ENCODE peak calls at places on chromosome 16, in ten cellular contexts. One of them, this sample, is unnamed.

GRCh38 chr16:11748404-11749254 is 6.0 kb upstream of the TXNDC11 start:
- DNase-seq in cardiac muscle cell: no peak
- DNase-seq in spleen: no peak
- DNase-seq in HFF-Myc: no peak
- DNase-seq in GM23338: peak; percentile 22
- DNase-seq in Peyer's patch: peak; percentile 63
- DNase-seq in fibroblast of lung: no peak
- DNase-seq in dorsolateral prefrontal cortex: no peak
- DNase-seq in IMR-90: no peak
- DNase-seq in colonic mucosa: peak; percentile 76
- DNase-seq in this sample: no peak

GRCh38 chr16:3950343-3951193 is 70.1 kb upstream of the CREBBP start:
- DNase-seq in IMR-90: peak; percentile 99
- DNase-seq in HFF-Myc: peak; percentile 76
- DNase-seq in GM23338: no peak
- DNase-seq in fibroblast of lung: peak; percentile 96
- DNase-seq in cardiac muscle cell: no peak
- DNase-seq in Peyer's patch: peak; percentile 81
- DNase-seq in colonic mucosa: peak; percentile 44
- DNase-seq in dorsolateral prefrontal cortex: no peak
- DNase-seq in spleen: no peak
- DNase-seq in this sample: peak; percentile 94

GRCh38 chr16:1958715-1959268 is 546 bp upstream of the NDUFB10 start:
- DNase-seq in colonic mucosa: no peak
- DNase-seq in cardiac muscle cell: no peak
- DNase-seq in IMR-90: no peak
- DNase-seq in GM23338: no peak
- DNase-seq in dorsolateral prefrontal cortex: no peak
- DNase-seq in HFF-Myc: no peak
- DNase-seq in spleen: peak; percentile 82
- DNase-seq in fibroblast of lung: no peak
- DNase-seq in Peyer's patch: no peak
- DNase-seq in this sample: no peak

GRCh38 chr16:84879569-84880487 is 60.0 kb downstream of the CRISPLD2 start:
- DNase-seq in spleen: no peak
- DNase-seq in dorsolateral prefrontal cortex: no peak
- DNase-seq in colonic mucosa: no peak
- DNase-seq in GM23338: no peak
- DNase-seq in fibroblast of lung: peak; percentile 37
- DNase-seq in cardiac muscle cell: no peak
- DNase-seq in Peyer's patch: no peak
- DNase-seq in HFF-Myc: no peak
- DNase-seq in IMR-90: no peak
- DNase-seq in this sample: no peak

GRCh38 chr16:19379838-19380237 is 37.8 kb upstream of the TMC5 start:
- DNase-seq in cardiac muscle cell: no peak
- DNase-seq in fibroblast of lung: no peak
- DNase-seq in dorsolateral prefrontal cortex: no peak
- DNase-seq in IMR-90: no peak
- DNase-seq in spleen: no peak
- DNase-seq in HFF-Myc: no peak
- DNase-seq in Peyer's patch: no peak
- DNase-seq in GM23338: no peak
- DNase-seq in colonic mucosa: no peak
- DNase-seq in this sample: no peak

GRCh38 chr16:51596247-51596646 is 445.2 kb upstream of the SALL1 start:
- DNase-seq in fibroblast of lung: no peak
- DNase-seq in IMR-90: no peak
- DNase-seq in HFF-Myc: no peak
- DNase-seq in Peyer's patch: no peak
- DNase-seq in colonic mucosa: no peak
- DNase-seq in cardiac muscle cell: no peak
- DNase-seq in spleen: no peak
- DNase-seq in GM23338: no peak
- DNase-seq in dorsolateral prefrontal cortex: no peak
- DNase-seq in this sample: no peak

GRCh38 chr16:66636199-66636598 is 31.7 kb downstream of the CMTM3 start:
- DNase-seq in spleen: no peak
- DNase-seq in Peyer's patch: no peak
- DNase-seq in fibroblast of lung: no peak
- DNase-seq in dorsolateral prefrontal cortex: no peak
- DNase-seq in cardiac muscle cell: no peak
- DNase-seq in HFF-Myc: no peak
- DNase-seq in colonic mucosa: no peak
- DNase-seq in IMR-90: no peak
- DNase-seq in GM23338: no peak
- DNase-seq in this sample: no peak

GRCh38 chr16:2771496-2772402 is 5.3 kb downstream of the ELOB start:
- DNase-seq in cardiac muscle cell: no peak
- DNase-seq in spleen: peak; percentile 68
- DNase-seq in HFF-Myc: no peak
- DNase-seq in colonic mucosa: no peak
- DNase-seq in GM23338: no peak
- DNase-seq in dorsolateral prefrontal cortex: no peak
- DNase-seq in Peyer's patch: no peak
- DNase-seq in IMR-90: no peak
- DNase-seq in fibroblast of lung: no peak
- DNase-seq in this sample: no peak

GRCh38 chr16:74556375-74556922 is 50.5 kb downstream of the GLG1 start:
- DNase-seq in IMR-90: no peak
- DNase-seq in spleen: no peak
- DNase-seq in colonic mucosa: no peak
- DNase-seq in fibroblast of lung: peak; percentile 67
- DNase-seq in Peyer's patch: no peak
- DNase-seq in dorsolateral prefrontal cortex: no peak
- DNase-seq in GM23338: no peak
- DNase-seq in HFF-Myc: no peak
- DNase-seq in cardiac muscle cell: no peak
- DNase-seq in this sample: peak; percentile 36

GRCh38 chr16:31537362-31537921 is 9.7 kb downstream of the AHSP start:
- DNase-seq in IMR-90: no peak
- DNase-seq in HFF-Myc: no peak
- DNase-seq in fibroblast of lung: no peak
- DNase-seq in dorsolateral prefrontal cortex: no peak
- DNase-seq in spleen: no peak
- DNase-seq in Peyer's patch: no peak
- DNase-seq in GM23338: peak; percentile 73
- DNase-seq in colonic mucosa: no peak
- DNase-seq in cardiac muscle cell: peak; percentile 12
- DNase-seq in this sample: no peak

GRCh38 chr16:89922477-89922883 is 662 bp upstream of the TUBB3 start:
- DNase-seq in GM23338: peak; percentile 71
- DNase-seq in HFF-Myc: peak; percentile 83
- DNase-seq in colonic mucosa: peak; percentile 66
- DNase-seq in Peyer's patch: no peak
- DNase-seq in cardiac muscle cell: peak; percentile 30
- DNase-seq in fibroblast of lung: peak; percentile 92
- DNase-seq in dorsolateral prefrontal cortex: peak; percentile 44
- DNase-seq in IMR-90: peak; percentile 91
- DNase-seq in spleen: no peak
- DNase-seq in this sample: peak; percentile 97

GRCh38 chr16:27847030-27847550 is 216.4 kb downstream of the GSG1L start:
- DNase-seq in GM23338: no peak
- DNase-seq in HFF-Myc: no peak
- DNase-seq in cardiac muscle cell: no peak
- DNase-seq in colonic mucosa: no peak
- DNase-seq in Peyer's patch: peak; percentile 21
- DNase-seq in spleen: peak; percentile 14
- DNase-seq in fibroblast of lung: peak; percentile 77
- DNase-seq in IMR-90: no peak
- DNase-seq in dorsolateral prefrontal cortex: no peak
- DNase-seq in this sample: peak; percentile 30

GRCh38 chr16:56983211-56983751 is 6.1 kb upstream of the NLRC5 start:
- DNase-seq in Peyer's patch: peak; percentile 76
- DNase-seq in fibroblast of lung: no peak
- DNase-seq in spleen: peak; percentile 69
- DNase-seq in cardiac muscle cell: no peak
- DNase-seq in HFF-Myc: no peak
- DNase-seq in dorsolateral prefrontal cortex: no peak
- DNase-seq in IMR-90: no peak
- DNase-seq in colonic mucosa: peak; percentile 82
- DNase-seq in GM23338: no peak
- DNase-seq in this sample: no peak

GRCh38 chr16:70604407-70605283 is 41.7 kb upstream of the IL34 start:
- DNase-seq in dorsolateral prefrontal cortex: no peak
- DNase-seq in IMR-90: no peak
- DNase-seq in HFF-Myc: no peak
- DNase-seq in colonic mucosa: no peak
- DNase-seq in Peyer's patch: no peak
- DNase-seq in spleen: peak; percentile 59
- DNase-seq in GM23338: peak; percentile 36
- DNase-seq in cardiac muscle cell: no peak
- DNase-seq in fibroblast of lung: no peak
- DNase-seq in this sample: no peak
- TF ChIP-seq CTCF in dorsolateral prefrontal cortex: no peak
- TF ChIP-seq CTCF in IMR-90: no peak
- TF ChIP-seq CTCF in HFF-Myc: no peak
- TF ChIP-seq CTCF in colonic mucosa: no peak
- TF ChIP-seq CTCF in Peyer's patch: no peak
- TF ChIP-seq CTCF in spleen: no peak
- TF ChIP-seq CTCF in GM23338: no peak
- TF ChIP-seq CTCF in cardiac muscle cell: no peak
- TF ChIP-seq CTCF in fibroblast of lung: no peak
- TF ChIP-seq CTCF in this sample: no peak

GRCh38 chr16:68306633-68307032 is 4.1 kb downstream of the SLC7A6OS start:
- DNase-seq in cardiac muscle cell: no peak
- DNase-seq in spleen: no peak
- DNase-seq in HFF-Myc: no peak
- DNase-seq in IMR-90: no peak
- DNase-seq in colonic mucosa: no peak
- DNase-seq in GM23338: no peak
- DNase-seq in fibroblast of lung: no peak
- DNase-seq in Peyer's patch: no peak
- DNase-seq in dorsolateral prefrontal cortex: no peak
- DNase-seq in this sample: no peak
- H3K4me3 ChIP-seq in cardiac muscle cell: no peak overlapping the region
- H3K4me3 ChIP-seq in spleen: no peak overlapping the region
- H3K4me3 ChIP-seq in HFF-Myc: no peak overlapping the region
- H3K4me3 ChIP-seq in IMR-90: no peak overlapping the region
- H3K4me3 ChIP-seq in colonic mucosa: no peak overlapping the region
- H3K4me3 ChIP-seq in GM23338: no peak overlapping the region
- H3K4me3 ChIP-seq in fibroblast of lung: no peak overlapping the region
- H3K4me3 ChIP-seq in Peyer's patch: no peak overlapping the region
- H3K4me3 ChIP-seq in dorsolateral prefrontal cortex: no peak overlapping the region
- H3K4me3 ChIP-seq in this sample: no peak overlapping the region

GRCh38 chr16:55871411-55872038 is 3.6 kb downstream of the CES5A start:
- DNase-seq in colonic mucosa: no peak
- DNase-seq in dorsolateral prefrontal cortex: no peak
- DNase-seq in Peyer's patch: no peak
- DNase-seq in spleen: no peak
- DNase-seq in IMR-90: no peak
- DNase-seq in cardiac muscle cell: no peak
- DNase-seq in HFF-Myc: no peak
- DNase-seq in fibroblast of lung: no peak
- DNase-seq in GM23338: no peak
- DNase-seq in this sample: no peak

GRCh38 chr16:55875273-55875672 is at the start of gene CES5A:
- DNase-seq in Peyer's patch: no peak
- DNase-seq in cardiac muscle cell: no peak
- DNase-seq in GM23338: no peak
- DNase-seq in HFF-Myc: no peak
- DNase-seq in IMR-90: no peak
- DNase-seq in dorsolateral prefrontal cortex: no peak
- DNase-seq in fibroblast of lung: no peak
- DNase-seq in spleen: no peak
- DNase-seq in colonic mucosa: no peak
- DNase-seq in this sample: no peak

GRCh38 chr16:55873122-55873521 is 2.1 kb downstream of the CES5A start:
- DNase-seq in fibroblast of lung: no peak
- DNase-seq in dorsolateral prefrontal cortex: no peak
- DNase-seq in Peyer's patch: no peak
- DNase-seq in colonic mucosa: no peak
- DNase-seq in HFF-Myc: no peak
- DNase-seq in spleen: no peak
- DNase-seq in cardiac muscle cell: no peak
- DNase-seq in IMR-90: no peak
- DNase-seq in GM23338: no peak
- DNase-seq in this sample: no peak

GRCh38 chr16:55872130-55872529 is 3.0 kb downstream of the CES5A start:
- DNase-seq in spleen: no peak
- DNase-seq in dorsolateral prefrontal cortex: no peak
- DNase-seq in cardiac muscle cell: no peak
- DNase-seq in Peyer's patch: no peak
- DNase-seq in HFF-Myc: no peak
- DNase-seq in IMR-90: no peak
- DNase-seq in colonic mucosa: no peak
- DNase-seq in fibroblast of lung: no peak
- DNase-seq in GM23338: no peak
- DNase-seq in this sample: no peak

GRCh38 chr16:55876854-55877253 is 1.7 kb upstream of the CES5A start:
- DNase-seq in HFF-Myc: no peak
- DNase-seq in Peyer's patch: no peak
- DNase-seq in spleen: no peak
- DNase-seq in fibroblast of lung: peak; percentile 43
- DNase-seq in GM23338: no peak
- DNase-seq in colonic mucosa: no peak
- DNase-seq in dorsolateral prefrontal cortex: no peak
- DNase-seq in IMR-90: peak; percentile 1
- DNase-seq in cardiac muscle cell: no peak
- DNase-seq in this sample: no peak
- TF ChIP-seq CTCF in HFF-Myc: no peak
- TF ChIP-seq CTCF in Peyer's patch: no peak
- TF ChIP-seq CTCF in spleen: no peak
- TF ChIP-seq CTCF in fibroblast of lung: no peak
- TF ChIP-seq CTCF in GM23338: no peak
- TF ChIP-seq CTCF in colonic mucosa: no peak
- TF ChIP-seq CTCF in dorsolateral prefrontal cortex: no peak
- TF ChIP-seq CTCF in IMR-90: no peak
- TF ChIP-seq CTCF in cardiac muscle cell: no peak
- TF ChIP-seq CTCF in this sample: no peak

GRCh38 chr16:88882358-88883030 is 16.0 kb upstream of the PABPN1L start:
- DNase-seq in dorsolateral prefrontal cortex: no peak
- DNase-seq in colonic mucosa: peak; percentile 48
- DNase-seq in Peyer's patch: peak; percentile 74
- DNase-seq in GM23338: no peak
- DNase-seq in spleen: no peak
- DNase-seq in fibroblast of lung: no peak
- DNase-seq in IMR-90: no peak
- DNase-seq in HFF-Myc: no peak
- DNase-seq in cardiac muscle cell: no peak
- DNase-seq in this sample: no peak

GRCh38 chr16:88883117-88883895 is 16.8 kb upstream of the PABPN1L start:
- DNase-seq in Peyer's patch: no peak
- DNase-seq in colonic mucosa: no peak
- DNase-seq in IMR-90: no peak
- DNase-seq in HFF-Myc: no peak
- DNase-seq in dorsolateral prefrontal cortex: no peak
- DNase-seq in spleen: no peak
- DNase-seq in fibroblast of lung: no peak
- DNase-seq in GM23338: no peak
- DNase-seq in cardiac muscle cell: no peak
- DNase-seq in this sample: no peak

GRCh38 chr16:88885693-88886253 is 19.3 kb upstream of the PABPN1L start:
- DNase-seq in HFF-Myc: no peak
- DNase-seq in dorsolateral prefrontal cortex: no peak
- DNase-seq in Peyer's patch: no peak
- DNase-seq in GM23338: no peak
- DNase-seq in cardiac muscle cell: no peak
- DNase-seq in spleen: no peak
- DNase-seq in colonic mucosa: no peak
- DNase-seq in IMR-90: no peak
- DNase-seq in fibroblast of lung: no peak
- DNase-seq in this sample: no peak

GRCh38 chr16:88884569-88885271 is 18.3 kb upstream of the PABPN1L start:
- DNase-seq in fibroblast of lung: no peak
- DNase-seq in IMR-90: no peak
- DNase-seq in dorsolateral prefrontal cortex: no peak
- DNase-seq in Peyer's patch: no peak
- DNase-seq in HFF-Myc: no peak
- DNase-seq in cardiac muscle cell: no peak
- DNase-seq in GM23338: no peak
- DNase-seq in spleen: no peak
- DNase-seq in colonic mucosa: no peak
- DNase-seq in this sample: no peak

GRCh38 chr16:88883946-88884345 is 17.5 kb upstream of the PABPN1L start:
- DNase-seq in cardiac muscle cell: no peak
- DNase-seq in dorsolateral prefrontal cortex: no peak
- DNase-seq in HFF-Myc: no peak
- DNase-seq in colonic mucosa: no peak
- DNase-seq in Peyer's patch: no peak
- DNase-seq in spleen: no peak
- DNase-seq in fibroblast of lung: no peak
- DNase-seq in GM23338: no peak
- DNase-seq in IMR-90: no peak
- DNase-seq in this sample: no peak
- H3K4me3 ChIP-seq in cardiac muscle cell: no peak overlapping the region
- H3K4me3 ChIP-seq in dorsolateral prefrontal cortex: no peak overlapping the region
- H3K4me3 ChIP-seq in HFF-Myc: no peak overlapping the region
- H3K4me3 ChIP-seq in colonic mucosa: no peak overlapping the region
- H3K4me3 ChIP-seq in Peyer's patch: no peak overlapping the region
- H3K4me3 ChIP-seq in spleen: no peak overlapping the region
- H3K4me3 ChIP-seq in fibroblast of lung: no peak overlapping the region
- H3K4me3 ChIP-seq in GM23338: no peak overlapping the region
- H3K4me3 ChIP-seq in IMR-90: no peak overlapping the region
- H3K4me3 ChIP-seq in this sample: no peak overlapping the region

This sample was measured in astrocyte of the spinal cord.